ENCODE peak calls at places on chromosome 5, in six cellular contexts. U is PC-3; J is heart left ventricle; Z is CD8-positive, alpha-beta T cell; I is heart right ventricle; D is CD4-positive, alpha-beta memory T cell. O is an unnamed sample.

GRCh38 chr5:12648558-12648957 is 744.3 kb upstream of the CTNND2 start:
- DNase-seq in Z (no peak), U (no peak), J (no peak), I (no peak), D (no peak), O (no peak)

GRCh38 chr5:93582677-93583524 is at the start of gene NR2F1:
- DNase-seq in J (no peak), I (no peak), Z (no peak), U (peak; percentile 98), D (no peak), O (peak; percentile 68)

GRCh38 chr5:27702339-27702820 is 664.0 kb upstream of the CDH9 start:
- DNase-seq in U (no peak), J (no peak), Z (no peak), I (no peak), D (no peak), O (no peak)

GRCh38 chr5:76601470-76601869 is 21.7 kb downstream of the F2RL2 start:
- DNase-seq in J (no peak), U (peak; percentile 69), D (no peak), I (no peak), Z (no peak), O (no peak)

GRCh38 chr5:65508978-65509377 is 27.3 kb upstream of the ADAMTS6 start:
- DNase-seq in U (peak; percentile 46), J (no peak), D (no peak), Z (no peak), I (no peak), O (no peak)

GRCh38 chr5:163509288-163510040 is 4.0 kb downstream of the MAT2B start:
- DNase-seq in Z (no peak), D (no peak), J (no peak), I (no peak), U (peak; percentile 48), O (peak; percentile 15)

GRCh38 chr5:5017827-5018559 is 122.1 kb upstream of the ADAMTS16 start:
- DNase-seq in I (no peak), J (no peak), U (peak; percentile 54), Z (no peak), D (no peak), O (no peak)

GRCh38 chr5:68757813-68758212 is 336.0 kb upstream of the SLC30A5 start:
- DNase-seq in Z (no peak), I (no peak), D (no peak), J (no peak), U (no peak), O (no peak)

GRCh38 chr5:12910611-12911010 is 1006.4 kb upstream of the CTNND2 start:
- DNase-seq in Z (no peak), J (no peak), U (no peak), D (no peak), I (no peak), O (no peak)

GRCh38 chr5:37721447-37721871 is 118.4 kb downstream of the GDNF start:
- DNase-seq in I (no peak), Z (no peak), J (no peak), U (no peak), D (no peak), O (no peak)

GRCh38 chr5:172777381-172778222 is 6.6 kb upstream of the DUSP1 start:
- DNase-seq in D (peak; percentile 95), Z (peak; percentile 69), U (peak; percentile 94), I (peak; percentile 79), J (peak; percentile 86), O (peak; percentile 93)

GRCh38 chr5:14258840-14259239 is 115.7 kb downstream of the TRIO start:
- DNase-seq in Z (no peak), U (no peak), J (no peak), I (no peak), D (no peak), O (no peak)

GRCh38 chr5:42467981-42468524 is 44.8 kb downstream of the GHR start:
- DNase-seq in I (no peak), J (no peak), U (no peak), D (no peak), Z (no peak), O (no peak)

GRCh38 chr5:79642210-79642609 is 30.0 kb downstream of the TENT2 start:
- DNase-seq in I (no peak), J (no peak), D (no peak), Z (no peak), U (no peak), O (no peak)

GRCh38 chr5:10903786-10904560 is 142.9 kb upstream of the DAP start:
- DNase-seq in D (no peak), U (peak; percentile 29), Z (no peak), J (no peak), I (no peak), O (no peak)

GRCh38 chr5:80990971-80991370 is 30.8 kb downstream of the RASGRF2 start:
- DNase-seq in Z (no peak), I (no peak), U (peak; percentile 83), D (no peak), J (no peak), O (no peak)

GRCh38 chr5:172114875-172115422 is 73.1 kb downstream of the STK10 start:
- DNase-seq in I (peak; percentile 56), J (peak; percentile 72), Z (peak; percentile 37), U (no peak), D (peak; percentile 83), O (peak; percentile 70)

GRCh38 chr5:10533218-10533617 is 30.7 kb upstream of the ANKRD33B start:
- DNase-seq in J (peak; percentile 51), U (no peak), Z (no peak), I (peak; percentile 33), D (no peak), O (no peak)

GRCh38 chr5:180072556-180072955 is 997 bp upstream of the RNF130 start:
- DNase-seq in Z (no peak), U (no peak), D (no peak), I (no peak), J (no peak), O (no peak)

GRCh38 chr5:29794146-29794787 is 1399.2 kb upstream of the CDH6 start:
- DNase-seq in D (no peak), I (no peak), J (no peak), Z (no peak), U (no peak), O (no peak)

GRCh38 chr5:148418511-148418910 is 34.8 kb downstream of the FBXO38 start:
- DNase-seq in U (no peak), J (no peak), Z (no peak), D (no peak), I (no peak), O (no peak)

GRCh38 chr5:55600536-55601208 is 65.9 kb upstream of the PLPP1 start:
- DNase-seq in Z (no peak), I (no peak), J (peak; percentile 52), U (peak; percentile 10), D (no peak), O (no peak)

GRCh38 chr5:40672440-40672839 is 7.3 kb upstream of the PTGER4 start:
- DNase-seq in Z (no peak), I (no peak), J (no peak), U (no peak), D (no peak), O (no peak)

GRCh38 chr5:62354028-62354874 is 48.2 kb downstream of the KIF2A start:
- DNase-seq in J (no peak), Z (no peak), U (peak; percentile 74), I (no peak), D (no peak), O (no peak)

GRCh38 chr5:58940446-58940845 is 357.6 kb downstream of the RAB3C start:
- DNase-seq in J (no peak), Z (no peak), U (no peak), D (no peak), I (no peak), O (peak; percentile 71)
- H3K27ac ChIP-seq in J (no peak overlapping the region), Z (no peak overlapping the region), U (no peak overlapping the region), D (no peak overlapping the region), I (no peak overlapping the region), O (no peak overlapping the region)

DNA sequence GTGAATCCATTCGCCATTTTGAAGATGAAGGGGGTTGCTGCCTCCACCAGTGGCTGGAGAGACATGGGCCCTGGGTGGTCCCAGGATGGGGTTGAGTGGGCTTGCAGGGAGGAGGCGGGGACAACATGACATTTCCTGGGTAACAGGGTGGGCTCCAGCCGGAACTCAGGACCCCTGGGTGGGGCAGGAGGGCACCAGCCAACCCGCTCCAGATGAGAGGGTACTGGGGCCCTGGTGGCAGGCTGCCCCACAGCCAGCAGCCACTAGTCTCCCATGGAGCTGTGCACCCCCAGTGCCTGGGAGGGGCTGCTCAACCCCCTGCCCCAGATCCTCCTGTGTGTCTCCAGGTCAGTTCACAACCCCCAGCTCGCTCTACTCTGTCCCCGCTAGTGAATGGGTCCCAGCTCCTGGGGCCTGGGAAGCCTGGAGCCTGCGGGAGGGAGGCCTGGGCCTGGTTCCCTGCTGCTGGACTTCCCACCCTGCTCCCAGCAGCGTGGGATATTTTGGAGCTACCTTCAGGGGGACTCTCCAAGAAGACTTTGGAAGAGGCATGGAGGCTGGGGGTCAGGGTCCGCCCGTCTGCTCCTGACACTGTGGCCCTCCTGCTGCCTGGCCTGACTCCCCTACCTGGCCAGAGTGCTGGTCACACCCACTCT is 55.9 kb downstream of the AHRR start:
- DNase-seq in D (no peak), J (no peak), Z (no peak), U (no peak), I (no peak), O (no peak)
- H3K4me3 ChIP-seq in D (no peak overlapping the region), J (no peak overlapping the region), Z (no peak overlapping the region), U (no peak overlapping the region), I (no peak overlapping the region), O (no peak overlapping the region)

GRCh38 chr5:83001788-83002381 is 75.3 kb downstream of the TMEM167A start:
- DNase-seq in Z (no peak), D (no peak), I (no peak), U (no peak), J (no peak), O (no peak)

GRCh38 chr5:83006683-83007283 is 70.4 kb downstream of the TMEM167A start:
- DNase-seq in J (no peak), U (no peak), Z (no peak), D (no peak), I (no peak), O (no peak)

GRCh38 chr5:83000448-83000847 is 76.7 kb downstream of the TMEM167A start:
- DNase-seq in Z (no peak), J (no peak), U (no peak), I (no peak), D (no peak), O (no peak)

GRCh38 chr5:83000922-83001321 is 76.3 kb downstream of the TMEM167A start:
- DNase-seq in D (no peak), Z (no peak), U (no peak), I (no peak), J (no peak), O (no peak)

GRCh38 chr5:83003791-83004190 is 73.4 kb downstream of the TMEM167A start:
- DNase-seq in U (no peak), I (no peak), D (no peak), Z (no peak), J (no peak), O (no peak)
- H3K36me3 ChIP-seq in U (no peaks in the 10 kb centered on the region), I (no peaks in the 10 kb centered on the region), D (no peaks in the 10 kb centered on the region), Z (no peaks in the 10 kb centered on the region), J (no peaks in the 10 kb centered on the region), O (no peaks in the 10 kb centered on the region)

GRCh38 chr5:72296251-72296650 is 23.8 kb downstream of the MRPS27 start:
- DNase-seq in Z (no peak), D (no peak), U (no peak), I (no peak), J (no peak), O (no peak)

GRCh38 chr5:72292411-72292810 is 27.6 kb downstream of the MRPS27 start:
- DNase-seq in D (no peak), Z (no peak), U (no peak), J (no peak), I (no peak), O (no peak)

GRCh38 chr5:72293495-72294055 is 26.5 kb downstream of the MRPS27 start:
- DNase-seq in I (no peak), J (no peak), D (no peak), U (no peak), Z (no peak), O (no peak)

GRCh38 chr5:72294473-72294872 is 25.6 kb downstream of the MRPS27 start:
- DNase-seq in D (no peak), I (no peak), U (no peak), J (no peak), Z (no peak), O (no peak)

GRCh38 chr5:72295539-72295938 is 24.5 kb downstream of the MRPS27 start:
- DNase-seq in J (no peak), Z (no peak), U (no peak), D (no peak), I (no peak), O (no peak)
- H3K27ac ChIP-seq in J (no peak overlapping the region), Z (no peak overlapping the region), U (no peak overlapping the region), D (no peak overlapping the region), I (no peak overlapping the region), O (no peak overlapping the region)